ENCODE peak calls at places on chromosomes 6 and 20, in five cellular contexts. J is AG04449, S is osteocyte, D is tibial nerve, P is fibroblast of lung. B is an unnamed sample.

GRCh38 chr20:54004397-54004940 is 65.9 kb downstream of the BCAS1 start:
- DNase-seq in J (no peak), S (no peak), D (no peak), P (no peak), B (no peak)

GRCh38 chr6:27752038-27752885 is 159.9 kb downstream of the OR2B2 start:
- DNase-seq in J (no peak), S (no peak), D (peak), P (peak), B (peak)

GRCh38 chr6:26550250-26550993 is 12.3 kb downstream of the HMGN4 start:
- DNase-seq in J (no peak), S (peak), D (no peak), P (peak), B (no peak)

GRCh38 chr6:53627391-53628218 is 38.0 kb downstream of the KLHL31 start:
- DNase-seq in J (no peak), S (no peak), D (no peak), P (no peak), B (no peak)

GRCh38 chr6:5674141-5674540 is 332.6 kb downstream of the NRN1 start:
- DNase-seq in J (no peak), S (no peak), D (no peak), P (peak), B (no peak)

GRCh38 chr6:45438849-45439406 is 61.2 kb upstream of the SUPT3H start:
- DNase-seq in J (no peak), S (no peak), D (no peak), P (peak), B (peak)

GRCh38 chr6:157459327-157459726 is 78.3 kb downstream of the ZDHHC14 start:
- DNase-seq in J (no peak), S (no peak), D (no peak), P (no peak), B (no peak)

GRCh38 chr6:12132351-12133222 is 120.5 kb downstream of the HIVEP1 start:
- DNase-seq in J (no peak), S (no peak), D (no peak), P (peak), B (no peak)

GRCh38 chr20:1810926-1811620 is 84.1 kb upstream of the SIRPA start:
- DNase-seq in J (no peak), S (peak), D (peak), P (peak), B (no peak)

GRCh38 chr6:130296854-130297253 is 69.0 kb upstream of the TMEM200A start:
- DNase-seq in J (no peak), S (no peak), D (no peak), P (no peak), B (no peak)

GRCh38 chr6:3231213-3232016 is 4.0 kb upstream of the TUBB2B start:
- DNase-seq in J (no peak), S (no peak), D (peak), P (peak), B (peak)

GRCh38 chr20:64240243-64241015 is 15.1 kb upstream of the PCMTD2 start:
- DNase-seq in J (no peak), S (no peak), D (no peak), P (no peak), B (no peak)

GRCh38 chr6:135630789-135631376 is 133.3 kb upstream of the AHI1 start:
- DNase-seq in J (no peak), S (no peak), D (no peak), P (no peak), B (no peak)

GRCh38 chr6:71408966-71409723 is 120.5 kb downstream of the OGFRL1 start:
- DNase-seq in J (no peak), S (no peak), D (no peak), P (no peak), B (no peak)

GRCh38 chr20:47187450-47188195 is 168.9 kb downstream of the ZMYND8 start:
- DNase-seq in J (no peak), S (no peak), D (no peak), P (no peak), B (no peak)

GRCh38 chr6:2770171-2770570 is 5.0 kb downstream of the WRNIP1 start:
- DNase-seq in J (no peak), S (no peak), D (no peak), P (no peak), B (no peak)

GRCh38 chr6:121838842-121839241 is 403.4 kb downstream of the GJA1 start:
- DNase-seq in J (no peak), S (no peak), D (no peak), P (peak), B (no peak)

GRCh38 chr6:109759098-109759855 is 68.2 kb downstream of the FIG4 start:
- DNase-seq in J (no peak), S (no peak), D (no peak), P (no peak), B (no peak)

GRCh38 chr6:144077881-144078280 is 17.5 kb downstream of the SF3B5 start:
- DNase-seq in J (no peak), S (no peak), D (no peak), P (no peak), B (no peak)

GRCh38 chr6:45812937-45813336 is 202.7 kb downstream of the CLIC5 start:
- DNase-seq in J (no peak), S (no peak), D (no peak), P (peak), B (no peak)

GRCh38 chr6:73631849-73632248 is 21.9 kb downstream of the SLC17A5 start:
- DNase-seq in J (no peak), S (no peak), D (no peak), P (peak), B (peak)

GRCh38 chr20:1618954-1619550 is 757 bp downstream of the SIRPB1 start:
- DNase-seq in J (no peak), S (no peak), D (no peak), P (no peak), B (no peak)

GRCh38 chr20:36832791-36833190 is 43.1 kb upstream of the TLDC2 start:
- DNase-seq in J (no peak), S (no peak), D (no peak), P (no peak), B (no peak)

GRCh38 chr20:36833275-36834020 is 42.5 kb upstream of the TLDC2 start:
- DNase-seq in J (no peak), S (no peak), D (no peak), P (peak), B (peak)

GRCh38 chr20:36835025-36835424 is 40.9 kb upstream of the TLDC2 start:
- DNase-seq in J (no peak), S (no peak), D (no peak), P (no peak), B (no peak)

GRCh38 chr20:36827541-36828279 is 48.2 kb upstream of the TLDC2 start:
- DNase-seq in J (no peak), S (no peak), D (no peak), P (no peak), B (no peak)

DNA sequence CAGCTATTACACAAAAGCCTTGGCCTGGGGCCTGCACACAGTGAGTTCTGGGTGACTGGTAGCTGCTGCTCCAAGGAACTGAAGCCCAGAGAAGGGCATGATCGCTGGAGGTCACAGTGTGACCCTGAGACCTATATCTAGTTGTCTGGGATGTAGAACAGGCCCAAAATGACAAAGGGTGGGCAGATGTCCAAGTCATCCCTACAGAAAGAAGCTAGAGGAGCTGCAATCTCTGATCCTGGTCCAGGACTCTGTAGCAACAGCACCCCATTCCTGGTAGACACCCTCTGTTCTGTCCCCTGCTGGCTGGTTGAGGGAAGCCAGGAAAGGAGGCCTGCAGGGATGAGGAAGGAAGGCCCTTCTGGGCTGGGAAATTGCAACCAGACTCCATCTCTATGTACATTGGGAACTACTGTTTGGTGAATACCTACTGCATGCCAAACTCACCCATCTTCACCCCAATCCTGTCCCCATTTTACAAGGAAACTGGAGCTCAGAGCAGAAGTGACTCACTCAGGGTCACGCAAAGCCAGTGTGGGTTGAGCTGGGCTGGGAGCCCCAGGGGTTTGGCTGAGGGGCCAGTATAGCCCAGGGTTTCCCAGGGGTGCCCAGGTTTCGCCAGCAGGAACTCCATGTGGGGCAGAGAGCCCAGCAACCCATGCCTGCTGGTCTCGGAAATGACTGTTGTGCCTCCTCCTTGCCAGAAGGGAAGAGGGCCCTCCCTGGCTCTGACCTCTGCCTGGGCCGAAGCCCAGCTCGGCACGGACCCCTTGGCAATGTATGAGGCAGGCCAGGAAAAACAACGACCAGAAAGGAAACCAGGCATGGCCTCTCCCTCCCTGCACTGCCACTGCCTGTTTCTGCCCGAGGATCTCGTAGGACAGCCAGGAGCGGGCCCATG is 44.9 kb upstream of the TLDC2 start:
- DNase-seq in J (no peak), S (no peak), D (peak), P (peak), B (peak)
- TF ChIP-seq CTCF in J (peak), S (no peak), D (peak), P (peak), B (peak)

GRCh38 chr6:76634695-76635094 is 562.2 kb upstream of the IMPG1 start:
- DNase-seq in J (no peak), S (no peak), D (no peak), P (no peak), B (no peak)

GRCh38 chr6:76631641-76632040 is 559.2 kb upstream of the IMPG1 start:
- DNase-seq in J (no peak), S (no peak), D (no peak), P (no peak), B (no peak)

GRCh38 chr6:76633259-76633658 is 560.8 kb upstream of the IMPG1 start:
- DNase-seq in J (no peak), S (no peak), D (no peak), P (no peak), B (no peak)
- TF ChIP-seq CTCF in J (no peak), S (no peak), D (no peak), P (no peak), B (no peak)

GRCh38 chr6:14873132-14873531 is 372.7 kb upstream of the JARID2 start:
- DNase-seq in J (no peak), S (no peak), D (no peak), P (no peak), B (no peak)

GRCh38 chr6:14874975-14875677 is 370.7 kb upstream of the JARID2 start:
- DNase-seq in J (no peak), S (no peak), D (no peak), P (no peak), B (no peak)

GRCh38 chr6:14875678-14876063 is 370.2 kb upstream of the JARID2 start:
- DNase-seq in J (no peak), S (no peak), D (no peak), P (peak), B (no peak)

GRCh38 chr6:14871196-14871595 is 374.7 kb upstream of the JARID2 start:
- DNase-seq in J (no peak), S (no peak), D (no peak), P (peak), B (no peak)

DNA sequence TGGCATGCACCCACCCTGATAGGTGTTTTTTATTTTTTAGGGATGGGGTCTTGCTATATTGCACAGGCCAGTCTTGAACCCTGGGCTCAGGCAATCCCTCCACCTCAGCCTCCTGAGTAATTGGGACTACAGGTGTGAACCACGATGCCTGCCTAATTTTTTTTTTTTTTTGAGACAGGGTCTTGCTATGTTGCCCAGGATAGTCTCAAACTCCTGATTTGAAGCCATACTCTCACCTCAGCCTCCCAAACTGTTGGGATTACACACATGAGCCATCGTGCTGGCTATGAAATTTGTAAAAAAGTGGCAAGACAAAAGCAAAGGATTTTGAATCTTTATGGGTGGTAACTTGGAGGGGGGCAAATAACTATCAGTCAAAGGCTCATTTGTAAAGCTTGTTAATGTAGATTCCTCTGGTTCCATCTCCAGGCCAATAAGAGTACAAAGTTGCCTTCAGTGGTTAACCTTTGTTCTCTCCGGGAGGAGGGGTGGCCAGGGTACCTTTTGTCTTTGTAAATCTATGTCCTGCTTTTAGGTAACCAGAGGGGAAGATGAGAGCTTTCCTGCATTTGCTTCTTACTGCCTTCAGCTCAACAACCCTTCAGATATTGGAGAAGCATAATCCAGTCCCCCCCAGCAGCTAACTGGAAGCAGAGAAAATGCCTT is 372.0 kb upstream of the JARID2 start:
- DNase-seq in J (no peak), S (no peak), D (no peak), P (no peak), B (no peak)
- TF ChIP-seq CTCF in J (no peak), S (no peak), D (no peak), P (no peak), B (no peak)

GRCh38 chr6:42963855-42964605 is 3.5 kb downstream of the GNMT start:
- DNase-seq in J (no peak), S (no peak), D (no peak), P (peak), B (peak)
- TF ChIP-seq CTCF in J (peak), S (peak), D (no peak), P (no peak), B (peak)

GRCh38 chr6:21309791-21310190 is 283.8 kb upstream of the SOX4 start:
- DNase-seq in J (no peak), S (no peak), D (no peak), P (no peak), B (no peak)

GRCh38 chr6:21300439-21300838 is 293.1 kb upstream of the SOX4 start:
- DNase-seq in J (no peak), S (no peak), D (no peak), P (no peak), B (no peak)

GRCh38 chr6:21310736-21311135 is 282.8 kb upstream of the SOX4 start:
- DNase-seq in J (no peak), S (no peak), D (no peak), P (no peak), B (no peak)

GRCh38 chr6:21305827-21306469 is 287.6 kb upstream of the SOX4 start:
- DNase-seq in J (peak), S (no peak), D (no peak), P (peak), B (peak)
- TF ChIP-seq CTCF in J (no peak), S (peak), D (no peak), P (peak), B (no peak)

GRCh38 chr6:153108320-153108719 is 22.8 kb downstream of the RGS17 start:
- DNase-seq in J (no peak), S (no peak), D (no peak), P (peak), B (no peak)
- TF ChIP-seq CTCF in J (peak), S (peak), D (no peak), P (peak), B (peak)

GRCh38 chr20:48864738-48865318 is 37.0 kb upstream of the PREX1 start:
- DNase-seq in J (no peak), S (no peak), D (no peak), P (no peak), B (no peak)
- TF ChIP-seq CTCF in J (no peak), S (no peak), D (no peak), P (no peak), B (no peak)

GRCh38 chr20:43840382-43841070 is 74.1 kb upstream of the TOX2 start:
- DNase-seq in J (no peak), S (peak), D (no peak), P (peak), B (no peak)
- TF ChIP-seq CTCF in J (peak), S (peak), D (peak), P (peak), B (peak)

DNA sequence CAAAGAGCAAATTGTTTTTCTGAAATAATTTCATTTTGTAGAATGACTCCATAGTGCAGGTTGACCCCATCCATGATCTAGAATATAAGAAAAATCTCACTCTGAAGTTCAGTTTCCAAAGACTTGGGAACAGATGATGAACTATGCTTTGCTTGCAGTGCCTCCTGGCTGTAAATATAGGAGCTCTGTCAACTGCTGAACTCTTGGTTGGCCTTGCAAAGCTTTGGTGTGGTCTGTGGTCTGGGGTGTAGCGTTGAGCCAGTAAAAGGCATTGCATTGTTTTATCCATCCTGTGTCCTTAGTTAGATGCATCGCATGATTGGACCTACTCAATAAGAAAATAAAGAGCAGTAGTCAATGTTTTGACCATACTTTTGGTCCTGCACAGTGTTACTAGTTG is 104.0 kb downstream of the PLCB4 start:
- DNase-seq in J (no peak), S (no peak), D (no peak), P (peak), B (no peak)
- TF ChIP-seq CTCF in J (peak), S (peak), D (no peak), P (peak), B (peak)